ENCODE peak calls at places on chromosomes 13 and 19, in eight cellular contexts. One of them, this sample, is unnamed.

GRCh38 chr13:85825454-85825853 is 26.2 kb upstream of the SLITRK6 start:
- DNase-seq in upper lobe of right lung: no peak
- DNase-seq in uterus: no peak
- DNase-seq in GM23338: no peak
- DNase-seq in MM.1S: no peak
- DNase-seq in transverse colon: no peak
- DNase-seq in right lobe of liver: no peak
- DNase-seq in thoracic aorta: no peak
- DNase-seq in this sample: no peak

GRCh38 chr19:33683881-33684549 is 62.3 kb downstream of the CHST8 start:
- DNase-seq in thoracic aorta: no peak
- DNase-seq in MM.1S: no peak
- DNase-seq in transverse colon: no peak
- DNase-seq in right lobe of liver: no peak
- DNase-seq in GM23338: peak; percentile 91
- DNase-seq in uterus: no peak
- DNase-seq in upper lobe of right lung: peak; percentile 67
- DNase-seq in this sample: peak; percentile 93

GRCh38 chr13:50691176-50691681 is 152.3 kb downstream of the DLEU7 start:
- DNase-seq in thoracic aorta: no peak
- DNase-seq in transverse colon: no peak
- DNase-seq in uterus: no peak
- DNase-seq in upper lobe of right lung: no peak
- DNase-seq in GM23338: no peak
- DNase-seq in MM.1S: peak; percentile 36
- DNase-seq in right lobe of liver: no peak
- DNase-seq in this sample: no peak

GRCh38 chr13:31207630-31208549 is 8.1 kb downstream of the B3GLCT start:
- DNase-seq in GM23338: no peak
- DNase-seq in thoracic aorta: no peak
- DNase-seq in MM.1S: no peak
- DNase-seq in upper lobe of right lung: no peak
- DNase-seq in uterus: peak; percentile 70
- DNase-seq in right lobe of liver: no peak
- DNase-seq in transverse colon: no peak
- DNase-seq in this sample: peak; percentile 50

GRCh38 chr13:41563501-41564001 is 106.2 kb downstream of the RGCC start:
- DNase-seq in right lobe of liver: no peak
- DNase-seq in thoracic aorta: no peak
- DNase-seq in transverse colon: no peak
- DNase-seq in upper lobe of right lung: no peak
- DNase-seq in GM23338: no peak
- DNase-seq in MM.1S: no peak
- DNase-seq in uterus: no peak
- DNase-seq in this sample: no peak

GRCh38 chr19:14476663-14477401 is 1.7 kb upstream of the PTGER1 start:
- DNase-seq in upper lobe of right lung: no peak
- DNase-seq in transverse colon: peak; percentile 46
- DNase-seq in uterus: peak; percentile 47
- DNase-seq in thoracic aorta: no peak
- DNase-seq in right lobe of liver: no peak
- DNase-seq in MM.1S: no peak
- DNase-seq in GM23338: no peak
- DNase-seq in this sample: no peak

GRCh38 chr19:48372904-48373303 is 8.7 kb downstream of the SYNGR4 start:
- DNase-seq in MM.1S: no peak
- DNase-seq in thoracic aorta: no peak
- DNase-seq in GM23338: no peak
- DNase-seq in right lobe of liver: no peak
- DNase-seq in upper lobe of right lung: no peak
- DNase-seq in transverse colon: peak; percentile 56
- DNase-seq in uterus: no peak
- DNase-seq in this sample: no peak

GRCh38 chr13:111566567-111566966 is 246.1 kb downstream of the TEX29 start:
- DNase-seq in thoracic aorta: no peak
- DNase-seq in right lobe of liver: no peak
- DNase-seq in uterus: no peak
- DNase-seq in MM.1S: no peak
- DNase-seq in upper lobe of right lung: no peak
- DNase-seq in transverse colon: no peak
- DNase-seq in GM23338: no peak
- DNase-seq in this sample: no peak

GRCh38 chr13:51453308-51453958 is 597 bp upstream of the INTS6 start:
- DNase-seq in transverse colon: peak; percentile 88
- DNase-seq in upper lobe of right lung: peak; percentile 94
- DNase-seq in right lobe of liver: no peak
- DNase-seq in thoracic aorta: peak; percentile 47
- DNase-seq in uterus: peak; percentile 81
- DNase-seq in MM.1S: peak; percentile 59
- DNase-seq in GM23338: peak; percentile 74
- DNase-seq in this sample: peak; percentile 77

GRCh38 chr13:51726446-51727185 is 77.3 kb downstream of the DHRS12 start:
- DNase-seq in uterus: no peak
- DNase-seq in thoracic aorta: no peak
- DNase-seq in MM.1S: no peak
- DNase-seq in right lobe of liver: no peak
- DNase-seq in upper lobe of right lung: no peak
- DNase-seq in GM23338: no peak
- DNase-seq in transverse colon: no peak
- DNase-seq in this sample: no peak

GRCh38 chr13:29847501-29847983 is 2.9 kb downstream of the UBL3 start:
- DNase-seq in GM23338: no peak
- DNase-seq in upper lobe of right lung: no peak
- DNase-seq in MM.1S: no peak
- DNase-seq in right lobe of liver: no peak
- DNase-seq in transverse colon: peak; percentile 24
- DNase-seq in uterus: peak; percentile 42
- DNase-seq in thoracic aorta: no peak
- DNase-seq in this sample: peak; percentile 79

GRCh38 chr13:22423261-22423660 is 752.4 kb downstream of the FGF9 start:
- DNase-seq in thoracic aorta: no peak
- DNase-seq in uterus: no peak
- DNase-seq in transverse colon: no peak
- DNase-seq in GM23338: no peak
- DNase-seq in right lobe of liver: no peak
- DNase-seq in MM.1S: no peak
- DNase-seq in upper lobe of right lung: no peak
- DNase-seq in this sample: no peak

DNA sequence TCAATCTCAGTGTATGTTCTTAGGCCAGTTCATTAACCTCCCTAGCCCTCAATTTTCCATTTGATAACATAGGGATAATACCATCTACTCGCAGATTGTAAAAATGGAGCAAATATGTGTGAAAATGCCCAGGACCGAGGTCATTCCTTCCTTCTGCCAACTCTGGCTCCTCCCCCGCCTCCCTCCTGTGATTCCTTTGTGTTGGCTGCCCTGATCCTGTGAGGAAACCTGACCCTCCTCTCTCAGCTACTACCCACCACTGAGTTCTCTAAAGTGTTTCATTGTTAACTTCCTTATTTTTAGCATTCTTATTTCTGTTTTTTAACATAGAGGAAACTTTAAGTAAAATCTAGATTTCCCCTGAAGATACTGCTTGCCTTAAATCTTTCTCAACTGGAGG is 21.6 kb upstream of the FBXL3 start:
- DNase-seq in thoracic aorta: no peak
- DNase-seq in transverse colon: no peak
- DNase-seq in upper lobe of right lung: no peak
- DNase-seq in MM.1S: no peak
- DNase-seq in uterus: no peak
- DNase-seq in GM23338: peak; percentile 71
- DNase-seq in right lobe of liver: no peak
- DNase-seq in this sample: peak; percentile 3
- H3K36me3 ChIP-seq in thoracic aorta: peaks cover 21% of the 10 kb centered on the region
- H3K36me3 ChIP-seq in transverse colon: no peaks in the 10 kb centered on the region
- H3K36me3 ChIP-seq in upper lobe of right lung: peaks cover 79% of the 10 kb centered on the region
- H3K36me3 ChIP-seq in MM.1S: peaks cover 7% of the 10 kb centered on the region
- H3K36me3 ChIP-seq in uterus: no peaks in the 10 kb centered on the region
- H3K36me3 ChIP-seq in GM23338: no peaks in the 10 kb centered on the region
- H3K36me3 ChIP-seq in right lobe of liver: peaks cover 5% of the 10 kb centered on the region
- H3K36me3 ChIP-seq in this sample: peaks cover 8% of the 10 kb centered on the region

DNA sequence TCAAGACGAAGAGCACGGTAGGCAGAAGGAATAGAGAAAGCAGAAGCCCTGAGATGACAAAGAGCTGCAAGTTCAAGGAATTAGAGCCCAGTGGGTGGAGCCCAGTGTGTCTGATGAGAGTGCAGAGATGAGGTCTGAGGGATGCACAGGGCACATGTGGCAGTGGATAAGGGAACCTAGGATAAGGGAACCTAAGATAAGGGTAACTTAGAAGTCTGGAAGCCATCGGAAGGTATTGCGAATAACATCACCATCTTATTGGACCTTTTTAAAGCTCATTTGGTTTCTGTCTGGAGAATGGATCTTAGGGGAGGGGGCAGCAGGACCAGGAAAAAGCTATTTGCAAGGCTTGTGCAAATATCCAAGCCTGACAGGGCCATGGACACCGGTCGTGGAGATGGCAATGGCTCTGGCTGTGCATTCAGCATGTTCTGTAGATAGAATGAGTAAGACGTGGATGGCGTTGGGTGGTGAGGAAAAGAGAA is 1.3 kb downstream of the FPR3 start:
- DNase-seq in GM23338: no peak
- DNase-seq in transverse colon: no peak
- DNase-seq in upper lobe of right lung: no peak
- DNase-seq in MM.1S: no peak
- DNase-seq in thoracic aorta: no peak
- DNase-seq in uterus: no peak
- DNase-seq in right lobe of liver: no peak
- DNase-seq in this sample: no peak
- H3K4me3 ChIP-seq in GM23338: no peak overlapping the region
- H3K4me3 ChIP-seq in transverse colon: no peak overlapping the region
- H3K4me3 ChIP-seq in upper lobe of right lung: peak overlapping the region; percentile 22
- H3K4me3 ChIP-seq in MM.1S: no peak overlapping the region
- H3K4me3 ChIP-seq in thoracic aorta: peak overlapping the region; percentile 52
- H3K4me3 ChIP-seq in uterus: no peak overlapping the region
- H3K4me3 ChIP-seq in right lobe of liver: no peak overlapping the region
- H3K4me3 ChIP-seq in this sample: no peak overlapping the region

GRCh38 chr19:10805758-10806247 is 30.2 kb downstream of the TMED1 start:
- DNase-seq in GM23338: no peak
- DNase-seq in right lobe of liver: no peak
- DNase-seq in MM.1S: no peak
- DNase-seq in uterus: no peak
- DNase-seq in upper lobe of right lung: no peak
- DNase-seq in transverse colon: no peak
- DNase-seq in thoracic aorta: no peak
- DNase-seq in this sample: no peak

GRCh38 chr19:10803252-10803651 is 32.8 kb downstream of the TMED1 start:
- DNase-seq in upper lobe of right lung: no peak
- DNase-seq in right lobe of liver: no peak
- DNase-seq in transverse colon: no peak
- DNase-seq in GM23338: no peak
- DNase-seq in uterus: no peak
- DNase-seq in MM.1S: no peak
- DNase-seq in thoracic aorta: no peak
- DNase-seq in this sample: no peak

GRCh38 chr19:10802479-10802878 is 33.5 kb downstream of the TMED1 start:
- DNase-seq in right lobe of liver: no peak
- DNase-seq in GM23338: no peak
- DNase-seq in upper lobe of right lung: no peak
- DNase-seq in uterus: no peak
- DNase-seq in transverse colon: no peak
- DNase-seq in MM.1S: no peak
- DNase-seq in thoracic aorta: no peak
- DNase-seq in this sample: no peak

GRCh38 chr19:10808937-10809655 is 26.9 kb downstream of the TMED1 start:
- DNase-seq in GM23338: no peak
- DNase-seq in transverse colon: no peak
- DNase-seq in MM.1S: no peak
- DNase-seq in upper lobe of right lung: no peak
- DNase-seq in thoracic aorta: no peak
- DNase-seq in uterus: no peak
- DNase-seq in right lobe of liver: no peak
- DNase-seq in this sample: no peak

DNA sequence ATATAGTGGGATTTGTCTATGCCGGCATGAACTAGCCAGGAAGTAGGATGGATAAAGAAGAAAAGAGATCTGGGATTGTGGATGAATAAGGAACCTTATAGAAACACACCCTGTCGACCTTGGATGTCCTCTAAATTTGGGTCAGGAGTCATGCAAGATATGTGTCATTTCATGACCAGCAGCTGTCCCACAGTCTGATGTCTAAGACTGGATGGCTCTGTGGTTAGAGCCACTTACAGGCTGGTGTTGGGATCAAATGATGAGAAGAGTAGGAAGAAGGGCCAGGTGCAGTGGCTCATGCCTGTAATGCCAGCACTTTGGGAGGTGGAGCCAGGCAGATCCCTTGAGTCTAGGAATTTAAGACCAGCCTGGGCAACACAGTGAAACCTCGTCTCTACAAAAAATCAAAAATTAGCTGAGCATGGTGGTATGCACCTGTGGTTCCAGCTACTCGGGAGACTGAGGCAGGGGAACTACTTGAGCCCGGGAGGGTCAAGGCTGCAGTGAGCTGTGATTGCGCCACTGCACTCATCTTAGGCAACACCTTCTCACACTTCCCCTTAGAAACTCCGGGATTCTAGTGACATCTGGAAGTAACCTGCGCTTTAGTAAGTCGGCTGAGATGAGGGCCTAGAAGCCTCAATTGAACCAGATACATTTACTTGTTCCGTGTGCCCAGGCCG is 30.8 kb downstream of the TMED1 start:
- DNase-seq in MM.1S: no peak
- DNase-seq in GM23338: no peak
- DNase-seq in thoracic aorta: no peak
- DNase-seq in right lobe of liver: no peak
- DNase-seq in transverse colon: no peak
- DNase-seq in upper lobe of right lung: no peak
- DNase-seq in uterus: no peak
- DNase-seq in this sample: no peak
- H3K27ac ChIP-seq in MM.1S: no peak overlapping the region
- H3K27ac ChIP-seq in GM23338: no peak overlapping the region
- H3K27ac ChIP-seq in thoracic aorta: no peak overlapping the region
- H3K27ac ChIP-seq in right lobe of liver: no peak overlapping the region
- H3K27ac ChIP-seq in transverse colon: no peak overlapping the region
- H3K27ac ChIP-seq in upper lobe of right lung: no peak overlapping the region
- H3K27ac ChIP-seq in uterus: no peak overlapping the region
- H3K27ac ChIP-seq in this sample: no peak overlapping the region

DNA sequence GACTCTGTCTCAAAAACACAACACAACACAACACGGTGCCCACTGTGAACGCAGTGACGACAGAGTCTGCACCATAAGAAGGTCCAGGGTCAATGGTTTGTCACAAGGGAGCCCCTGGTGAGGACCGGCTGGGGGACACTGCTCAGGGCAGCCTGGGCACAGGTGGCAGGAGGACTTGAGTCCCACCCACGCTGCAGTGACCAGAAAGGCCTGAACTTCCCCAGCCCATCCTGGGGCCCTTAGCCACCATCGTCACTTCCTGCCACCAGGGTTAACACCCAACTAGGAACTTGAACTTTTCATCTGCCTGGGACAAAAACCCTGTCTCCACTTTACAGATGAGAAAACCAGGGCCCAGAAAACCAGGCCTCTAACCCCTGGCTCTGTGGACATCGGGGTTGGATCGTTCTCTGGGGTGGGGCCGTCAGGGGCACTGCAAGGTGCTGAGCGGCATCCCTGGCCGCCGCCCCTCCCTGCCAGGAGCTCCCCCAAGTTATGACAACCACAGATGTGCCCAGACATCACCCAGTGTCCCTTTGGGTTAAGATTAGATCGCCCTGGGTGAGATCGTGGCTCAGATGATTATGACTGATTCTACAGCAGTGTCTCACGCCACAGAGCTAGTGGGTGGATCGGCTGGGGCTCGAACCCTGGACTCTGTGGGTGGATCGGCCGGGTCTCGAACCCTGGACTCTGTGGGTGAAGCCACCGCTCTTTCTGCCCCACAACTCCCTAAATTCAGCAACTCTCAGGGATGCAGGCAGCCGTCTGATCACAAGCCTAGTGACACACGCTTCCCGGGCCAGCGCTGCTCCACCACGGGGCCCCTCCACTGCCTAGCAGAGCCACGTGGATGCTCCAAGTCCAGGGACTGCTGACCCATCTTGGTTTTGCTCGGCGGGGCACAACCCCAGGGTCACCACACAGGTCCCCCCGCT is 14.0 kb downstream of the MOB3A start:
- DNase-seq in transverse colon: peak; percentile 64
- DNase-seq in thoracic aorta: no peak
- DNase-seq in MM.1S: no peak
- DNase-seq in uterus: no peak
- DNase-seq in upper lobe of right lung: no peak
- DNase-seq in right lobe of liver: no peak
- DNase-seq in GM23338: no peak
- DNase-seq in this sample: no peak
- H3K36me3 ChIP-seq in transverse colon: no peaks in the 10 kb centered on the region
- H3K36me3 ChIP-seq in thoracic aorta: peaks cover 38% of the 10 kb centered on the region
- H3K36me3 ChIP-seq in MM.1S: peaks cover 29% of the 10 kb centered on the region
- H3K36me3 ChIP-seq in uterus: no peaks in the 10 kb centered on the region
- H3K36me3 ChIP-seq in upper lobe of right lung: peaks cover 62% of the 10 kb centered on the region
- H3K36me3 ChIP-seq in right lobe of liver: no peaks in the 10 kb centered on the region
- H3K36me3 ChIP-seq in GM23338: no peaks in the 10 kb centered on the region
- H3K36me3 ChIP-seq in this sample: no peaks in the 10 kb centered on the region